ENCODE peak calls at places on chromosomes 5 and 9, in ten cellular contexts. One of them, this sample, is unnamed.

GRCh38 chr9:114898741-114899140 is 31.6 kb downstream of the TNFSF8 start:
- DNase-seq in HTR-8/SVneo: no peak
- DNase-seq in activated T-helper 9 cell treated with anti-CD3 and anti-CD28 coated beads, Interleukin-2, amount 50 U/mL, for 16 hours: peak
- DNase-seq in ecto neural progenitor cell: no peak
- DNase-seq in stimulated activated CD8-positive, alpha-beta memory T cell treated with anti-CD3 and anti-CD28 coated beads, Interleukin-15, amount 100 ng/mL, for 48 hours: peak
- DNase-seq in mesendoderm: peak
- DNase-seq in NCI-H460: no peak
- DNase-seq in GM12864: peak
- DNase-seq in upper lobe of right lung: no peak
- DNase-seq in iPS DF 6.9: no peak
- DNase-seq in this sample: no peak

GRCh38 chr9:17962747-17963146 is 383.9 kb downstream of the SH3GL2 start:
- DNase-seq in HTR-8/SVneo: no peak
- DNase-seq in stimulated activated CD8-positive, alpha-beta memory T cell treated with anti-CD3 and anti-CD28 coated beads, Interleukin-15, amount 100 ng/mL, for 48 hours: no peak
- DNase-seq in GM12864: no peak
- DNase-seq in upper lobe of right lung: no peak
- DNase-seq in iPS DF 6.9: no peak
- DNase-seq in NCI-H460: no peak
- DNase-seq in mesendoderm: peak
- DNase-seq in ecto neural progenitor cell: no peak
- DNase-seq in activated T-helper 9 cell treated with anti-CD3 and anti-CD28 coated beads, Interleukin-2, amount 50 U/mL, for 16 hours: no peak
- DNase-seq in this sample: peak

GRCh38 chr5:173452098-173452497 is 123.9 kb upstream of the STC2 start:
- DNase-seq in upper lobe of right lung: no peak
- DNase-seq in activated T-helper 9 cell treated with anti-CD3 and anti-CD28 coated beads, Interleukin-2, amount 50 U/mL, for 16 hours: no peak
- DNase-seq in HTR-8/SVneo: no peak
- DNase-seq in mesendoderm: peak
- DNase-seq in stimulated activated CD8-positive, alpha-beta memory T cell treated with anti-CD3 and anti-CD28 coated beads, Interleukin-15, amount 100 ng/mL, for 48 hours: no peak
- DNase-seq in ecto neural progenitor cell: no peak
- DNase-seq in GM12864: no peak
- DNase-seq in NCI-H460: peak
- DNase-seq in iPS DF 6.9: no peak
- DNase-seq in this sample: peak

GRCh38 chr5:62328772-62329491 is 22.9 kb downstream of the KIF2A start:
- DNase-seq in iPS DF 6.9: no peak
- DNase-seq in stimulated activated CD8-positive, alpha-beta memory T cell treated with anti-CD3 and anti-CD28 coated beads, Interleukin-15, amount 100 ng/mL, for 48 hours: no peak
- DNase-seq in activated T-helper 9 cell treated with anti-CD3 and anti-CD28 coated beads, Interleukin-2, amount 50 U/mL, for 16 hours: no peak
- DNase-seq in GM12864: no peak
- DNase-seq in ecto neural progenitor cell: no peak
- DNase-seq in upper lobe of right lung: no peak
- DNase-seq in NCI-H460: no peak
- DNase-seq in mesendoderm: no peak
- DNase-seq in HTR-8/SVneo: no peak
- DNase-seq in this sample: no peak

GRCh38 chr5:154403776-154404387 is 41.9 kb upstream of the SAP30L start:
- DNase-seq in activated T-helper 9 cell treated with anti-CD3 and anti-CD28 coated beads, Interleukin-2, amount 50 U/mL, for 16 hours: no peak
- DNase-seq in GM12864: no peak
- DNase-seq in upper lobe of right lung: no peak
- DNase-seq in iPS DF 6.9: no peak
- DNase-seq in NCI-H460: no peak
- DNase-seq in mesendoderm: no peak
- DNase-seq in HTR-8/SVneo: no peak
- DNase-seq in ecto neural progenitor cell: no peak
- DNase-seq in stimulated activated CD8-positive, alpha-beta memory T cell treated with anti-CD3 and anti-CD28 coated beads, Interleukin-15, amount 100 ng/mL, for 48 hours: no peak
- DNase-seq in this sample: no peak

GRCh38 chr5:112921833-112922817 is at the start of gene REEP5:
- DNase-seq in upper lobe of right lung: peak
- DNase-seq in iPS DF 6.9: peak
- DNase-seq in activated T-helper 9 cell treated with anti-CD3 and anti-CD28 coated beads, Interleukin-2, amount 50 U/mL, for 16 hours: peak
- DNase-seq in mesendoderm: peak
- DNase-seq in NCI-H460: peak
- DNase-seq in HTR-8/SVneo: peak
- DNase-seq in ecto neural progenitor cell: peak
- DNase-seq in GM12864: no peak
- DNase-seq in stimulated activated CD8-positive, alpha-beta memory T cell treated with anti-CD3 and anti-CD28 coated beads, Interleukin-15, amount 100 ng/mL, for 48 hours: peak
- DNase-seq in this sample: peak

GRCh38 chr5:89556215-89557009 is 673.4 kb upstream of the MEF2C start:
- DNase-seq in upper lobe of right lung: no peak
- DNase-seq in mesendoderm: no peak
- DNase-seq in HTR-8/SVneo: peak
- DNase-seq in ecto neural progenitor cell: no peak
- DNase-seq in iPS DF 6.9: no peak
- DNase-seq in GM12864: no peak
- DNase-seq in NCI-H460: peak
- DNase-seq in stimulated activated CD8-positive, alpha-beta memory T cell treated with anti-CD3 and anti-CD28 coated beads, Interleukin-15, amount 100 ng/mL, for 48 hours: no peak
- DNase-seq in activated T-helper 9 cell treated with anti-CD3 and anti-CD28 coated beads, Interleukin-2, amount 50 U/mL, for 16 hours: no peak
- DNase-seq in this sample: peak

GRCh38 chr5:68504306-68504705 is 288.8 kb downstream of the PIK3R1 start:
- DNase-seq in upper lobe of right lung: no peak
- DNase-seq in ecto neural progenitor cell: no peak
- DNase-seq in stimulated activated CD8-positive, alpha-beta memory T cell treated with anti-CD3 and anti-CD28 coated beads, Interleukin-15, amount 100 ng/mL, for 48 hours: no peak
- DNase-seq in mesendoderm: no peak
- DNase-seq in activated T-helper 9 cell treated with anti-CD3 and anti-CD28 coated beads, Interleukin-2, amount 50 U/mL, for 16 hours: no peak
- DNase-seq in HTR-8/SVneo: no peak
- DNase-seq in iPS DF 6.9: no peak
- DNase-seq in GM12864: no peak
- DNase-seq in NCI-H460: no peak
- DNase-seq in this sample: peak

GRCh38 chr5:176578391-176578808 is 29.3 kb downstream of the CDHR2 start:
- DNase-seq in GM12864: peak
- DNase-seq in NCI-H460: peak
- DNase-seq in mesendoderm: peak
- DNase-seq in upper lobe of right lung: peak
- DNase-seq in activated T-helper 9 cell treated with anti-CD3 and anti-CD28 coated beads, Interleukin-2, amount 50 U/mL, for 16 hours: no peak
- DNase-seq in HTR-8/SVneo: peak
- DNase-seq in iPS DF 6.9: peak
- DNase-seq in ecto neural progenitor cell: peak
- DNase-seq in stimulated activated CD8-positive, alpha-beta memory T cell treated with anti-CD3 and anti-CD28 coated beads, Interleukin-15, amount 100 ng/mL, for 48 hours: no peak
- DNase-seq in this sample: peak

GRCh38 chr9:114300153-114300845 is 22.6 kb upstream of the ORM1 start:
- DNase-seq in stimulated activated CD8-positive, alpha-beta memory T cell treated with anti-CD3 and anti-CD28 coated beads, Interleukin-15, amount 100 ng/mL, for 48 hours: no peak
- DNase-seq in NCI-H460: no peak
- DNase-seq in upper lobe of right lung: peak
- DNase-seq in mesendoderm: no peak
- DNase-seq in iPS DF 6.9: no peak
- DNase-seq in activated T-helper 9 cell treated with anti-CD3 and anti-CD28 coated beads, Interleukin-2, amount 50 U/mL, for 16 hours: no peak
- DNase-seq in ecto neural progenitor cell: peak
- DNase-seq in GM12864: no peak
- DNase-seq in HTR-8/SVneo: no peak
- DNase-seq in this sample: no peak

GRCh38 chr5:126988021-126988569 is 42.3 kb downstream of the MARCHF3 start:
- DNase-seq in mesendoderm: no peak
- DNase-seq in activated T-helper 9 cell treated with anti-CD3 and anti-CD28 coated beads, Interleukin-2, amount 50 U/mL, for 16 hours: no peak
- DNase-seq in GM12864: no peak
- DNase-seq in stimulated activated CD8-positive, alpha-beta memory T cell treated with anti-CD3 and anti-CD28 coated beads, Interleukin-15, amount 100 ng/mL, for 48 hours: no peak
- DNase-seq in NCI-H460: no peak
- DNase-seq in ecto neural progenitor cell: no peak
- DNase-seq in upper lobe of right lung: no peak
- DNase-seq in iPS DF 6.9: no peak
- DNase-seq in HTR-8/SVneo: no peak
- DNase-seq in this sample: no peak

GRCh38 chr5:72451771-72452505 is 55.3 kb downstream of the ZNF366 start:
- DNase-seq in ecto neural progenitor cell: no peak
- DNase-seq in activated T-helper 9 cell treated with anti-CD3 and anti-CD28 coated beads, Interleukin-2, amount 50 U/mL, for 16 hours: no peak
- DNase-seq in NCI-H460: no peak
- DNase-seq in HTR-8/SVneo: no peak
- DNase-seq in GM12864: no peak
- DNase-seq in stimulated activated CD8-positive, alpha-beta memory T cell treated with anti-CD3 and anti-CD28 coated beads, Interleukin-15, amount 100 ng/mL, for 48 hours: no peak
- DNase-seq in mesendoderm: peak
- DNase-seq in iPS DF 6.9: no peak
- DNase-seq in upper lobe of right lung: no peak
- DNase-seq in this sample: peak

GRCh38 chr5:154627711-154628678 is 127.2 kb upstream of the LARP1 start:
- DNase-seq in upper lobe of right lung: no peak
- DNase-seq in activated T-helper 9 cell treated with anti-CD3 and anti-CD28 coated beads, Interleukin-2, amount 50 U/mL, for 16 hours: no peak
- DNase-seq in NCI-H460: no peak
- DNase-seq in HTR-8/SVneo: no peak
- DNase-seq in iPS DF 6.9: no peak
- DNase-seq in mesendoderm: no peak
- DNase-seq in stimulated activated CD8-positive, alpha-beta memory T cell treated with anti-CD3 and anti-CD28 coated beads, Interleukin-15, amount 100 ng/mL, for 48 hours: no peak
- DNase-seq in ecto neural progenitor cell: no peak
- DNase-seq in GM12864: no peak
- DNase-seq in this sample: no peak